ENCODE peak calls at places on chromosomes 6 and 20, in four cellular contexts. N, V, O and X are unnamed samples.

GRCh38 chr6:110517601-110518280 is 41.3 kb upstream of the SLC22A16 start:
- DNase-seq in N (peak), V (no peak), O (no peak), X (no peak)

GRCh38 chr6:1424306-1424927 is 35.0 kb downstream of the FOXF2 start:
- DNase-seq in N (peak), V (peak), O (peak), X (no peak)

GRCh38 chr20:23145281-23145700 is 59.2 kb upstream of the CD93 start:
- DNase-seq in N (no peak), V (no peak), O (peak), X (peak)

GRCh38 chr20:63740501-63741353 is 1.2 kb downstream of the SLC2A4RG start:
- DNase-seq in N (peak), V (peak), O (peak), X (peak)

GRCh38 chr6:6003334-6004146 is 3.2 kb downstream of the NRN1 start:
- DNase-seq in N (no peak), V (no peak), O (no peak), X (no peak)

GRCh38 chr20:48066851-48067250 is 281.6 kb upstream of the SULF2 start:
- DNase-seq in N (no peak), V (peak), O (no peak), X (no peak)

GRCh38 chr20:62043131-62043914 is 22.4 kb downstream of the TAF4 start:
- DNase-seq in N (peak), V (no peak), O (no peak), X (no peak)

GRCh38 chr6:75103411-75103810 is 102.4 kb downstream of the COL12A1 start:
- DNase-seq in N (no peak), V (no peak), O (no peak), X (no peak)

GRCh38 chr20:2524435-2525272 is 11.7 kb upstream of the TMC2 start:
- DNase-seq in N (peak), V (peak), O (peak), X (peak)

GRCh38 chr20:9759392-9759791 is 79.5 kb downstream of the PAK5 start:
- DNase-seq in N (no peak), V (no peak), O (no peak), X (no peak)

GRCh38 chr20:51300104-51300503 is 242.4 kb downstream of the NFATC2 start:
- DNase-seq in N (no peak), V (no peak), O (no peak), X (no peak)

GRCh38 chr20:32368930-32369329 is 10.8 kb downstream of the ASXL1 start:
- DNase-seq in N (no peak), V (no peak), O (no peak), X (no peak)

GRCh38 chr6:56765494-56765893 is 122.8 kb upstream of the DST start:
- DNase-seq in N (no peak), V (no peak), O (no peak), X (no peak)

GRCh38 chr6:127520061-127520460 is 926 bp upstream of the MTCL3 start:
- DNase-seq in N (no peak), V (no peak), O (no peak), X (no peak)

GRCh38 chr6:100979269-100979668 is 98.1 kb upstream of the ASCC3 start:
- DNase-seq in N (no peak), V (no peak), O (no peak), X (no peak)

GRCh38 chr6:159759645-159760044 is 2.2 kb upstream of the ACAT2 start:
- DNase-seq in N (no peak), V (no peak), O (no peak), X (no peak)

GRCh38 chr6:8180327-8181161 is 78.2 kb upstream of the EEF1E1 start:
- DNase-seq in N (no peak), V (no peak), O (no peak), X (no peak)

GRCh38 chr20:58515240-58516212 is at the start of gene APCDD1L:
- DNase-seq in N (no peak), V (peak), O (no peak), X (no peak)

GRCh38 chr6:39617023-39617422 is 108.2 kb downstream of the KIF6 start:
- DNase-seq in N (no peak), V (no peak), O (no peak), X (no peak)

GRCh38 chr6:145406733-145407256 is 328.5 kb downstream of the EPM2A start:
- DNase-seq in N (no peak), V (no peak), O (no peak), X (no peak)

GRCh38 chr6:15481892-15482291 is 180.9 kb downstream of the DTNBP1 start:
- DNase-seq in N (no peak), V (peak), O (no peak), X (no peak)

GRCh38 chr6:117919775-117920492 is 12.9 kb downstream of the SLC35F1 start:
- DNase-seq in N (no peak), V (no peak), O (no peak), X (no peak)

GRCh38 chr20:59813126-59813947 is 120.1 kb downstream of the SYCP2 start:
- DNase-seq in N (no peak), V (no peak), O (no peak), X (no peak)

GRCh38 chr6:170542031-170542719 is 10.9 kb downstream of the PSMB1 start:
- DNase-seq in N (no peak), V (no peak), O (no peak), X (no peak)

GRCh38 chr6:152124432-152125074 is 317.1 kb downstream of the ESR1 start:
- DNase-seq in N (peak), V (peak), O (no peak), X (no peak)

GRCh38 chr6:15551798-15552197 is 111.0 kb downstream of the DTNBP1 start:
- DNase-seq in N (no peak), V (no peak), O (no peak), X (no peak)

GRCh38 chr20:41048475-41049242 is 20.0 kb downstream of the TOP1 start:
- DNase-seq in N (no peak), V (no peak), O (no peak), X (no peak)

GRCh38 chr6:120826253-120826652 is 508.0 kb downstream of the TBC1D32 start:
- DNase-seq in N (peak), V (peak), O (peak), X (no peak)

GRCh38 chr20:48382304-48382703 is 445.5 kb downstream of the PREX1 start:
- DNase-seq in N (no peak), V (no peak), O (no peak), X (no peak)

GRCh38 chr6:139654888-139655782 is 280.7 kb upstream of the CITED2 start:
- DNase-seq in N (peak), V (no peak), O (peak), X (no peak)

GRCh38 chr6:36329798-36330291 is 6.8 kb downstream of the BNIP5 start:
- DNase-seq in N (no peak), V (no peak), O (no peak), X (no peak)

GRCh38 chr6:123053602-123054225 is 57.7 kb downstream of the CLVS2 start:
- DNase-seq in N (no peak), V (no peak), O (no peak), X (no peak)

DNA sequence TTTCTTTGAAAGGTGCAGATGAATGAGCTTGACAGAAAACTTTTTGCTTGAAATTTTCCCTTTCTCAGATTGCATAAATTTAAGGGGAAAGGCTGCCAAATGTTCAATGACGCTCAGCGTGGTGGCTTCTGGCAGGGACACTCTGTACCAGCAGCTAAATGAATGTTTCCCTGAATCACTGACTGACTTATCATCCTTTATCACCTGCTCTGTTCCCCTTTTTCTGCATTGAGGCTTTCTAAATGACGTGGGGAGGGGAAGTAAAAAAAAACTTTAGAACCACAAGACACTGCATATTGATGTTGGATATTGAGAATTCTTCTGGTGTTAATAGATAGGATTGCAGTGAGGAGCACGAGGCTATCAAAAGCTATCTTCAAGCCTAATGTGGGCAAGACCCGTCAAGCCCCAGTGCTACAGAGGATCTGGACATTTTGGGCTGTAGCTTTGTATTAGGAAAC is 46.9 kb upstream of the ENPP5 start:
- DNase-seq in N (no peak), V (no peak), O (no peak), X (no peak)
- TF ChIP-seq EP300 in N (no peak), V (no peak), O (peak), X (peak)

GRCh38 chr20:358891-359555 is 12.1 kb downstream of the NRSN2 start:
- DNase-seq in N (no peak), V (no peak), O (no peak), X (no peak)

GRCh38 chr20:361562-361961 is 14.7 kb downstream of the NRSN2 start:
- DNase-seq in N (no peak), V (no peak), O (no peak), X (no peak)

GRCh38 chr20:363319-364078 is 16.6 kb downstream of the NRSN2 start:
- DNase-seq in N (peak), V (peak), O (no peak), X (no peak)

GRCh38 chr20:364905-365794 is 15.4 kb upstream of the TRIB3 start:
- DNase-seq in N (peak), V (peak), O (no peak), X (no peak)

DNA sequence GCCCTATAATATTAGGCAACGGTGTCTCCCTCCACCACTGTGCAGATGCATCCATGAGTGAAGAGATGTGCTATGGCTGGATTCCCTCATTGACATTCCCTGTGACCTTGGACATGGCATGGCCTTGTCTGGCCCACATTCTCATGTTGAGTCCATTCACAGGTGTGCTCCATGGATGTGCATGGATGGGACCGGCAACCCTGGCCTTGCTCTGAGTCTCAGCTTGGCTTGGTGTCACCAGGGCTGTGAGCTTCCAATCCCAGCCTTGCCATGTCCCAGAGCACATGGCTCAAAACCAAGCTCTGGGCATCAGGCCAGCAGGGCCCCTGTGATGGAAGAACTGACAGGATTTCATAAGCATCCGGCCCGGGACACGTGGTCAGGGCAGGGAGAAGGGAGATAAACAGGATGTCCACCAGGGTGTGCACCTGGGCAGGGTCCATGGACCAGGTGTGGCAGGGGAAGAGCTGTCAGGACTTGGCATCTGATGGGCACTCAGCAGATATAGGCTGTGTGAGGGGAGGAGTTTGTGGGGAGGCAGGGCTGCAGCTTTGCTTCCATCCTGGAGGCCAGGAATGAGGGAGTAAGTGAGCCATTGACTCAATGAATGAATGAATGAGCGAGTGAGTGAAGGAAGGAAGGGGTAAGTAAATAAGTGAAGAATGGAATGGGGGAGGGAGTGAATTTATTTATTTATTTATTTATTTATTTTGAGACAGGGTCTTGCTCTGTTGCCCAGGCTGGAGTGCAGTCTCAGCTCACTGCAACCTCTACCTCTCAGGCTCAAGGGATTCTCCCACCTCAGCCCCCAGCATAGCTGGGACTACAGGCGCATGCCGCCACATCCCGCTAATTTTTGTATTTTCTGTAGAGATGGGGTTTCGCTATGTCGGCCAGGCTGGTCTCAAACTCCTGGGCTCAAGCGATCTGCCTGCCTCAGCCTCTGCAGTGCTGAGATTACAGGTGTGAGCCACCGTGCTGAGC is 15.7 kb downstream of the NRSN2 start:
- DNase-seq in N (peak), V (peak), O (peak), X (peak)
- TF ChIP-seq POLR2AphosphoS5 in N (peak), V (no peak), O (no peak), X (no peak)

GRCh38 chr6:17281497-17282481 is 628 bp downstream of the RBM24 start:
- DNase-seq in N (no peak), V (no peak), O (peak), X (peak)

GRCh38 chr6:17280552-17281090 is 540 bp upstream of the RBM24 start:
- DNase-seq in N (no peak), V (no peak), O (peak), X (peak)

GRCh38 chr6:17281100-17281496 is at the start of gene RBM24:
- DNase-seq in N (peak), V (no peak), O (peak), X (no peak)

GRCh38 chr6:17280138-17280537 is 1.0 kb upstream of the RBM24 start:
- DNase-seq in N (no peak), V (no peak), O (no peak), X (no peak)

GRCh38 chr6:17283074-17283473 is 1.9 kb downstream of the RBM24 start:
- DNase-seq in N (no peak), V (no peak), O (no peak), X (no peak)
- H3K4me3 ChIP-seq in N (no peak), V (no peak), O (no peak), X (peak)

DNA sequence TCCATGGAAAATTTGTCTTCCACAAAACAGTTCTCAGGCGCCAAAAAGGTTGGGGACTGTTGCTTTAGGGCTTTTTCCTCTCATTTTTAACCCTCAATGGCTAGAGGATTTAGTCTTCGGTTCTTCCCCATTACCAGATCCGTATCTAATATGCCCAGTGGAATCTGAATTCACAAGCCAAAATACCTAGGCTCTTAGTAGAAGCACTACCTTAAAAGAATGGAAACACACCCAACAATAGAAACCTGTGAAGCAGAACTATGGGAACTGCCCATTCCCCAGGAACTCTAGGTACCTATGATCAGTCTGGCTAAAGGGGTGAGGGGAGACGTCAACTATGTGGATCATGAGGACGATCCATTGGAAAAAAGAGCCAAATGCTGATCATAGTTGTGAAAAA is 3.1 kb downstream of the TREML4 start:
- DNase-seq in N (no peak), V (no peak), O (no peak), X (no peak)
- TF ChIP-seq EP300 in N (no peak), V (no peak), O (no peak), X (no peak)

GRCh38 chr6:43708857-43709653 is 21.5 kb upstream of the MRPS18A start:
- DNase-seq in N (no peak), V (peak), O (no peak), X (no peak)

GRCh38 chr6:43707269-43707668 is 19.7 kb upstream of the MRPS18A start:
- DNase-seq in N (no peak), V (no peak), O (no peak), X (no peak)

GRCh38 chr6:43705996-43706395 is 18.4 kb upstream of the MRPS18A start:
- DNase-seq in N (no peak), V (no peak), O (no peak), X (no peak)

GRCh38 chr6:43707767-43708166 is 20.2 kb upstream of the MRPS18A start:
- DNase-seq in N (no peak), V (no peak), O (no peak), X (no peak)

DNA sequence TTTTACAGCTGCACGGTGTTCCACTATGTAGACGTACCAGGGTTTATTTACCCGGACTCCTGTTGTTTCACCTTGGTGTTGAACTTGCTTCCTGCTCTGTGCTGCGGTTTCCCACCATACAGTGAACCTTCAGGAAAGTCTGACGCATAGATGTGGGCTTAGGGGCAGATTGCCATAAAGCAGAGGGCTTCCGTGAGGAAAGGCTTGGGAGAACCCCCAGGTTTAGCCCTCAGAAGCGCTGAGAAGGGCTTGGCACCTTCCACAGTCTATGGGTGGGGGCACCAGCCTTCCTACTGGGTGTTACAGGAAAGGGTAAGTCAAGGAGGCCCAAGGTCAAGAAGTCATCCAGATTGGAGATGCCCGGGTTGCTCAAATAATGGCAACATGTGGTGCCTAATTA is 19.2 kb upstream of the MRPS18A start:
- DNase-seq in N (peak), V (no peak), O (no peak), X (no peak)
- TF ChIP-seq POLR2AphosphoS5 in N (no peak), V (no peak), O (no peak), X (no peak)

GRCh38 chr6:31614674-31615578 is at the start of gene AIF1:
- DNase-seq in N (peak), V (peak), O (no peak), X (no peak)
- H3K4me3 ChIP-seq in N (peak), V (no peak), O (peak), X (peak)

DNA sequence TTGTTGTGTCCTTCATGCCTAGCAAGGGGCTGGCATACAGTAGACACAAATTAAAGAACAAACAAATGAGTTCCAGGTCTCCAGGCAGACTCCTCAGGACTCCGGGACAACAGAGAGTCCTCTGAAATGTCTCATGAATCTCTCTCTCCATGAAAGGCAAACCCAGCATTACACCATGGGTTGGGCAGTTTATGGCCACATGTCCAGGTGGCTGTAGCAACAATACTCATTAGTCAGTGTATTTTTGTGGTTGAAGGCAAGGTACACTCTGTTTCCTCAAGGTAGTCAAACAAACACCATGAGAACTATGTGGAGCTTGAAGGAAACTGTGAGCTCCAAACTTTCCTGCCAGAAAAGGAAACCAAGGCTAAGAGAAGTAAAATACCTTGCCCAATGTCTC is 62.2 kb downstream of the KCNB1 start:
- DNase-seq in N (no peak), V (no peak), O (peak), X (no peak)
- TF ChIP-seq EP300 in N (no peak), V (no peak), O (peak), X (peak)

GRCh38 chr6:142013286-142013685 is 119.4 kb upstream of the GJE1 start:
- DNase-seq in N (no peak), V (no peak), O (no peak), X (no peak)

GRCh38 chr6:142011775-142012174 is 121.0 kb upstream of the GJE1 start:
- DNase-seq in N (no peak), V (no peak), O (no peak), X (no peak)

GRCh38 chr6:142013875-142014495 is 118.7 kb upstream of the GJE1 start:
- DNase-seq in N (no peak), V (no peak), O (no peak), X (no peak)

GRCh38 chr6:142015011-142015410 is 117.7 kb upstream of the GJE1 start:
- DNase-seq in N (no peak), V (no peak), O (no peak), X (no peak)

DNA sequence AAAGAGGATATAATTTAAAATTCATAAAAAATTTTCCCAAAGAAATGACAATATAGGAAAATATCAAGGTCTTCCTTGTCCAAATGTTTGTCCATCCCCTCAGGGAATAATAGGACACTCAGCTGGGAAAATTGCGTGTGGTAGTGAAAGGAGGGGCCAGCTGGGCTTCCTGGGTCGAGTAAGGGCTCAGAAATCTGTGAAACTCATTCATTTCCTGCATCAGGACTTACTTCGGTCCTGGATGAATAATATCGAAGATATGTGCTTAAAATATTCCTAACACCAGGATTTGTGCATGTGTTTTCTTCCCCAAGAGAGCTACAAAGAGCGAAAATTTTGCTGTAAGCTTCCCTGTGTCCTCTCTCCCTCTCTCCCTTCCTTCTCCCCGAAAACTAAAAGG is 118.2 kb upstream of the GJE1 start:
- DNase-seq in N (no peak), V (no peak), O (no peak), X (no peak)
- TF ChIP-seq POLR2AphosphoS5 in N (no peak), V (no peak), O (no peak), X (no peak)